ENCODE peak calls at places on chromosomes 2 and 18, in six cellular contexts. One of them, this sample, is unnamed.

GRCh38 chr2:2719015-2719414 is 387.9 kb upstream of the MYT1L start:
- DNase-seq in HepG2: no peak
- DNase-seq in A549: no peak
- DNase-seq in K562: no peak
- DNase-seq in GM23338: no peak
- DNase-seq in GM12878: no peak
- DNase-seq in this sample: no peak

GRCh38 chr18:48922801-48923730 is 27.7 kb downstream of the SMAD7 start:
- DNase-seq in HepG2: no peak
- DNase-seq in A549: no peak
- DNase-seq in K562: peak
- DNase-seq in GM23338: peak
- DNase-seq in GM12878: no peak
- DNase-seq in this sample: peak

GRCh38 chr2:101844055-101844635 is 146.6 kb downstream of the MAP4K4 start:
- DNase-seq in HepG2: no peak
- DNase-seq in A549: no peak
- DNase-seq in K562: no peak
- DNase-seq in GM23338: no peak
- DNase-seq in GM12878: no peak
- DNase-seq in this sample: no peak

GRCh38 chr18:41967680-41968079 is 12.6 kb downstream of the PIK3C3 start:
- DNase-seq in HepG2: no peak
- DNase-seq in A549: no peak
- DNase-seq in K562: no peak
- DNase-seq in GM23338: no peak
- DNase-seq in GM12878: no peak
- DNase-seq in this sample: no peak

GRCh38 chr2:158969717-158970521 is 1.5 kb downstream of the TANC1 start:
- DNase-seq in HepG2: no peak
- DNase-seq in A549: peak
- DNase-seq in K562: no peak
- DNase-seq in GM23338: peak
- DNase-seq in GM12878: no peak
- DNase-seq in this sample: peak

GRCh38 chr2:47354013-47354816 is 48.7 kb upstream of the MSH2 start:
- DNase-seq in HepG2: peak
- DNase-seq in A549: peak
- DNase-seq in K562: peak
- DNase-seq in GM23338: no peak
- DNase-seq in GM12878: no peak
- DNase-seq in this sample: no peak

GRCh38 chr2:20487392-20488135 is 40.7 kb downstream of the RHOB start:
- DNase-seq in HepG2: no peak
- DNase-seq in A549: no peak
- DNase-seq in K562: no peak
- DNase-seq in GM23338: peak
- DNase-seq in GM12878: no peak
- DNase-seq in this sample: no peak

GRCh38 chr18:34848156-34848555 is 138.1 kb downstream of the DTNA start:
- DNase-seq in HepG2: no peak
- DNase-seq in A549: no peak
- DNase-seq in K562: no peak
- DNase-seq in GM23338: peak
- DNase-seq in GM12878: no peak
- DNase-seq in this sample: no peak

GRCh38 chr2:205482399-205483065 is 199.8 kb upstream of the NRP2 start:
- DNase-seq in HepG2: no peak
- DNase-seq in A549: no peak
- DNase-seq in K562: no peak
- DNase-seq in GM23338: peak
- DNase-seq in GM12878: no peak
- DNase-seq in this sample: no peak

GRCh38 chr2:237254911-237255578 is 158.9 kb downstream of the COL6A3 start:
- DNase-seq in HepG2: no peak
- DNase-seq in A549: no peak
- DNase-seq in K562: no peak
- DNase-seq in GM23338: no peak
- DNase-seq in GM12878: no peak
- DNase-seq in this sample: no peak

GRCh38 chr2:209619782-209620181 is 151.8 kb upstream of the UNC80 start:
- DNase-seq in HepG2: no peak
- DNase-seq in A549: no peak
- DNase-seq in K562: no peak
- DNase-seq in GM23338: no peak
- DNase-seq in GM12878: no peak
- DNase-seq in this sample: peak

GRCh38 chr2:120100627-120101026 is 87.8 kb downstream of the EPB41L5 start:
- DNase-seq in HepG2: no peak
- DNase-seq in A549: no peak
- DNase-seq in K562: no peak
- DNase-seq in GM23338: no peak
- DNase-seq in GM12878: no peak
- DNase-seq in this sample: no peak

GRCh38 chr2:65075176-65075575 is 19.0 kb downstream of the CEP68 start:
- DNase-seq in HepG2: no peak
- DNase-seq in A549: no peak
- DNase-seq in K562: no peak
- DNase-seq in GM23338: no peak
- DNase-seq in GM12878: no peak
- DNase-seq in this sample: no peak

GRCh38 chr2:37301408-37301807 is 23.2 kb downstream of the PRKD3 start:
- DNase-seq in HepG2: no peak
- DNase-seq in A549: no peak
- DNase-seq in K562: no peak
- DNase-seq in GM23338: no peak
- DNase-seq in GM12878: no peak
- DNase-seq in this sample: no peak

GRCh38 chr2:170824526-170825015 is 7.9 kb downstream of the GAD1 start:
- DNase-seq in HepG2: no peak
- DNase-seq in A549: no peak
- DNase-seq in K562: no peak
- DNase-seq in GM23338: no peak
- DNase-seq in GM12878: no peak
- DNase-seq in this sample: no peak

GRCh38 chr2:179022685-179023084 is 27.3 kb downstream of the CCDC141 start:
- DNase-seq in HepG2: no peak
- DNase-seq in A549: no peak
- DNase-seq in K562: no peak
- DNase-seq in GM23338: no peak
- DNase-seq in GM12878: no peak
- DNase-seq in this sample: no peak

GRCh38 chr2:222613715-222614331 is 42.1 kb downstream of the FARSB start:
- DNase-seq in HepG2: peak
- DNase-seq in A549: peak
- DNase-seq in K562: no peak
- DNase-seq in GM23338: peak
- DNase-seq in GM12878: no peak
- DNase-seq in this sample: peak

GRCh38 chr2:68196120-68196716 is 38.5 kb downstream of the PNO1 start:
- DNase-seq in HepG2: peak
- DNase-seq in A549: peak
- DNase-seq in K562: no peak
- DNase-seq in GM23338: peak
- DNase-seq in GM12878: no peak
- DNase-seq in this sample: peak

GRCh38 chr2:174903243-174903513 is 102.0 kb downstream of the CHN1 start:
- DNase-seq in HepG2: no peak
- DNase-seq in A549: no peak
- DNase-seq in K562: no peak
- DNase-seq in GM23338: no peak
- DNase-seq in GM12878: no peak
- DNase-seq in this sample: no peak

GRCh38 chr2:174902491-174903242 is 102.5 kb downstream of the CHN1 start:
- DNase-seq in HepG2: no peak
- DNase-seq in A549: no peak
- DNase-seq in K562: no peak
- DNase-seq in GM23338: no peak
- DNase-seq in GM12878: no peak
- DNase-seq in this sample: no peak

DNA sequence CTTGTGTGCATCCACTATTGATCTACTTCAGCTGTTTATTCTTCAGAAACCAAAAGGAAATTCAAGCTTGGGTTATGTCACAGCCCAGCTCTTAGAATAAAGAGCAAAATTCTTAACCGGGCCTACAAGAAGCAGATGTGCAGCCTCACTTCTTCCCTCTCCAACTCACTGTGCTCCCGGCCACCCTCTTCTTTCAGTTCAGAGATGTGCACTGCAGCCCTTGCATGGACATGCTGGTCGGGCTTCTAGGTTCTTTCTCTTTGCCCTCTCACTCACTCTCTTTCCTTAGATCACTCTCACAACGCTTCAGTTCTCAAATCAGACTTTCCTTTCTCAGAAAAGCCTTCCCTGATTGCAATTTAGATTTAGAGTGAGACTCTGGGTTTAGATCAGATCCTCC is 104.1 kb downstream of the CHN1 start:
- DNase-seq in HepG2: no peak
- DNase-seq in A549: no peak
- DNase-seq in K562: no peak
- DNase-seq in GM23338: no peak
- DNase-seq in GM12878: no peak
- DNase-seq in this sample: no peak
- TF ChIP-seq CTCF in HepG2: no peak
- TF ChIP-seq CTCF in A549: no peak
- TF ChIP-seq CTCF in K562: no peak
- TF ChIP-seq CTCF in GM23338: no peak
- TF ChIP-seq CTCF in GM12878: no peak
- TF ChIP-seq CTCF in this sample: no peak

GRCh38 chr2:138359532-138359931 is 142.0 kb upstream of the SPOPL start:
- DNase-seq in HepG2: no peak
- DNase-seq in A549: no peak
- DNase-seq in K562: no peak
- DNase-seq in GM23338: no peak
- DNase-seq in GM12878: peak
- DNase-seq in this sample: no peak

DNA sequence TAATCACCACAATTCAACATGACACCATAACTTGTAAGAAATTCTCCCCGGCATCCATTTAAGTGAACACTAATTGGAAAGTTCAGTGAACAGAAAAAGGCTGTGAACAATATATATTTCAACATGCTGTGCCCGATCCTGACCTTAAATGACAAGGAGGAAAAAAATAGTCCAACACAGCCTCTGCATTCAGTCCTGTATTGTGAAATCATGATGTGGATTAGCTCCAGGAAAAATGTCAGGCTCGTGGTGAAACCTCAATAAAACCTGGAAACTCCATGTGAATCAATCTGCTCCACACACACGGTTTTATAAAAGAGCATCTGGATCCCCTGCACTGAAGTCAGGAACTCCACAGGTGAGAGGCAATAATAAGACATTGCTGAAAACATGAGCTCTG is 145.4 kb upstream of the SPOPL start:
- DNase-seq in HepG2: peak
- DNase-seq in A549: peak
- DNase-seq in K562: no peak
- DNase-seq in GM23338: no peak
- DNase-seq in GM12878: no peak
- DNase-seq in this sample: no peak
- TF ChIP-seq REST in HepG2: no peak
- TF ChIP-seq REST in A549: no peak
- TF ChIP-seq REST in K562: no peak
- TF ChIP-seq REST in GM23338: no peak
- TF ChIP-seq REST in GM12878: no peak
- TF ChIP-seq REST in this sample: no peak

DNA sequence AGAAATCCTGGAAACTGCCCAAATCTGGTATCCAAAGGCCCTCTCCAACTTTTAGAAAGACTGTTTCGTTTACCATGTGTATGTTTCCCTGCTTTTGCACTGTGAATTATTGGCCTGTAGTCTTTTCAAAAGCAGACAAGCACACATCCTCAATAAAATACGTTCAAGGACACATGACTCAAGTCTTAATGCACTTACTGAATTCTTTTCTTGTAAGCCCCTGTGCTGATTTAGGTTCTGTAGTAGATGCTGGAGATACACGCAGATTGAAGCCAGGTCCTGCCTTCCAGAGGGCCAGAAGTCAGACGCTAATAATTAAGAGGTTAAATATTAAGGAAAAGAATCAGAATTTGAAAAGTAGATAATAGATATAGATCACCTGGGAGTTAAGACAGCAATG is 386.3 kb upstream of the SLC14A2 start:
- DNase-seq in HepG2: no peak
- DNase-seq in A549: no peak
- DNase-seq in K562: no peak
- DNase-seq in GM23338: no peak
- DNase-seq in GM12878: no peak
- DNase-seq in this sample: no peak
- TF ChIP-seq CTCF in HepG2: no peak
- TF ChIP-seq CTCF in A549: no peak
- TF ChIP-seq CTCF in K562: no peak
- TF ChIP-seq CTCF in GM23338: no peak
- TF ChIP-seq CTCF in GM12878: no peak
- TF ChIP-seq CTCF in this sample: no peak

DNA sequence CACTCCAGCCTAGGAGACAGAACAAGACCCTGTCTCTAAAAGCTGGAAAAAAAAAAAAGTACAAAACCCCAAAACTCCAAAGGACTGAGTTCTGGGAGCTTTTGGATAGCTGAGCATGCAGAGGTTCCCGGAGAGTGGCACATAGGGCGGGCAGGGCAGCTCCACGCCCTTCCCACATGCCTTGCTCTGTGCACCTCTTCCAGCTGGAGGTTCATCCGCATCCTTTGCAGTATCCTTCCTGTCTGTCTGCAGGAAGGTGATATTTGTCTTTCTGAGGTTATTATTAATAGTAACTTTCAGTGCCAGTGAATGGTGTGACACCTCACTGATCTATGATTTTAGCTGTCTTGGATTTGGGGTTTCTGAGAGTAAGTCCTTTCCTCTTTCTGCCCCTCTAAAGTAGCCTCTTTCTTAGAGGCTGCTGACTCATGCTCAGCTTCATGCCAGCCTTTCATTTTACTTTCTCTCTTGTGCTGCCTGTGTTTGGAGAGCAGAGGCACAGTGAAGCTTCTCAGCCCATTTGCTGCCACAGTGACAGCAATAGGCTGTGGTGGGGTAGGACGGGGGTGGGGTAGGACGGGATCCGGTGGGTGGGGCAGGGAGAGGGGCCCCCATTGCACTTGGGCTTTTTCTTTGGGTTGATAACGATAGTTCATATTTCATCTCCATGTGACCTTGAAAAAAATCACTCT is 70.4 kb downstream of the INPP4A start:
- DNase-seq in HepG2: no peak
- DNase-seq in A549: peak
- DNase-seq in K562: peak
- DNase-seq in GM23338: no peak
- DNase-seq in GM12878: no peak
- DNase-seq in this sample: no peak
- TF ChIP-seq REST in HepG2: no peak
- TF ChIP-seq REST in A549: no peak
- TF ChIP-seq REST in K562: no peak
- TF ChIP-seq REST in GM23338: no peak
- TF ChIP-seq REST in GM12878: no peak
- TF ChIP-seq REST in this sample: no peak